ENCODE peak calls at places on chromosomes 11 and 22, in eight cellular contexts. Y is activated naive CD8-positive, alpha-beta T cell treated with anti-CD3 and anti-CD28 coated beads, Interleukin-2, amount 50 U/mL, for 24 hours; C is hepatic stellate cell; W is fibroblast of villous mesenchyme; H is activated CD4-positive, alpha-beta T cell treated with anti-CD3 and anti-CD28 coated beads, Interleukin-2, amount 50 U/mL, for 48 hours; B is left ventricle myocardium superior; V is EL; O is A172. I is an unnamed sample.

GRCh38 chr11:70710192-70710965 is 312.1 kb downstream of the CTTN start:
- DNase-seq in Y (no peak), C (no peak), W (no peak), H (no peak), B (no peak), V (no peak), O (no peak), I (no peak)

GRCh38 chr11:45270946-45271345 is 15.2 kb downstream of the SYT13 start:
- DNase-seq in Y (no peak), C (no peak), W (no peak), H (no peak), B (no peak), V (no peak), O (no peak), I (no peak)

GRCh38 chr22:47458348-47458747 is 695.9 kb downstream of the TBC1D22A start:
- DNase-seq in Y (no peak), C (no peak), W (no peak), H (no peak), B (no peak), V (no peak), O (no peak), I (no peak)

GRCh38 chr11:92397356-92397755 is 172.7 kb downstream of the FAT3 start:
- DNase-seq in Y (no peak), C (no peak), W (no peak), H (no peak), B (no peak), V (no peak), O (no peak), I (no peak)

GRCh38 chr11:3220521-3221407 is 2.2 kb upstream of the MRGPRG start:
- DNase-seq in Y (no peak), C (peak), W (no peak), H (no peak), B (no peak), V (no peak), O (no peak), I (no peak)

GRCh38 chr22:37288521-37288920 is 6.2 kb downstream of the CYTH4 start:
- DNase-seq in Y (no peak), C (no peak), W (no peak), H (no peak), B (no peak), V (no peak), O (no peak), I (no peak)

GRCh38 chr11:33461319-33461718 is 204.1 kb downstream of the HIPK3 start:
- DNase-seq in Y (no peak), C (no peak), W (no peak), H (no peak), B (no peak), V (no peak), O (no peak), I (no peak)

GRCh38 chr11:94638902-94639373 is 71.8 kb downstream of the PIWIL4 start:
- DNase-seq in Y (no peak), C (peak), W (peak), H (no peak), B (no peak), V (peak), O (no peak), I (no peak)

GRCh38 chr11:12764187-12764914 is 90.1 kb downstream of the TEAD1 start:
- DNase-seq in Y (no peak), C (no peak), W (no peak), H (no peak), B (no peak), V (no peak), O (no peak), I (no peak)

GRCh38 chr11:62017878-62018642 is 50.6 kb upstream of the FTH1 start:
- DNase-seq in Y (no peak), C (no peak), W (no peak), H (no peak), B (no peak), V (no peak), O (no peak), I (no peak)

GRCh38 chr11:14609902-14610301 is 33.7 kb upstream of the PDE3B start:
- DNase-seq in Y (no peak), C (no peak), W (no peak), H (no peak), B (no peak), V (no peak), O (no peak), I (no peak)

GRCh38 chr11:69010361-69010891 is 2.6 kb downstream of the MRGPRF start:
- DNase-seq in Y (no peak), C (peak), W (no peak), H (no peak), B (no peak), V (peak), O (peak), I (no peak)

GRCh38 chr11:85088286-85088685 is 538.9 kb downstream of the DLG2 start:
- DNase-seq in Y (no peak), C (peak), W (no peak), H (no peak), B (no peak), V (peak), O (no peak), I (no peak)

GRCh38 chr11:76700177-76701100 is 29.9 kb upstream of the LRRC32 start:
- DNase-seq in Y (no peak), C (peak), W (peak), H (no peak), B (no peak), V (peak), O (peak), I (peak)

GRCh38 chr22:45903355-45904149 is 73.4 kb downstream of the WNT7B start:
- DNase-seq in Y (no peak), C (peak), W (peak), H (no peak), B (no peak), V (peak), O (peak), I (peak)

GRCh38 chr11:27390959-27391326 is 27.9 kb upstream of the CCDC34 start:
- DNase-seq in Y (no peak), C (peak), W (peak), H (no peak), B (no peak), V (peak), O (peak), I (no peak)

GRCh38 chr11:90246468-90246867 is 23.6 kb upstream of the CHORDC1 start:
- DNase-seq in Y (no peak), C (no peak), W (no peak), H (no peak), B (no peak), V (no peak), O (no peak), I (no peak)

GRCh38 chr11:103875855-103876510 is 160.5 kb upstream of the DDI1 start:
- DNase-seq in Y (no peak), C (no peak), W (no peak), H (no peak), B (no peak), V (no peak), O (no peak), I (no peak)

GRCh38 chr11:29334781-29335140 is 682.1 kb downstream of the KCNA4 start:
- DNase-seq in Y (no peak), C (no peak), W (no peak), H (no peak), B (no peak), V (no peak), O (no peak), I (no peak)

GRCh38 chr22:44144046-44144569 is 36.6 kb upstream of the PARVG start:
- DNase-seq in Y (no peak), C (no peak), W (no peak), H (no peak), B (no peak), V (no peak), O (no peak), I (no peak)

GRCh38 chr22:23841736-23842404 is 3.1 kb upstream of the DERL3 start:
- DNase-seq in Y (no peak), C (no peak), W (no peak), H (no peak), B (no peak), V (no peak), O (no peak), I (no peak)

GRCh38 chr22:37483594-37484114 is 2.5 kb downstream of the MFNG start:
- DNase-seq in Y (no peak), C (no peak), W (no peak), H (no peak), B (no peak), V (no peak), O (no peak), I (no peak)

GRCh38 chr11:77109236-77110019 is 6.8 kb downstream of the OMP start:
- DNase-seq in Y (no peak), C (peak), W (peak), H (no peak), B (no peak), V (peak), O (peak), I (no peak)

GRCh38 chr11:118342503-118343161 is at the start of gene CD3D:
- DNase-seq in Y (peak), C (no peak), W (no peak), H (peak), B (no peak), V (no peak), O (no peak), I (no peak)

GRCh38 chr11:127943763-127944162 is 643.6 kb downstream of the ETS1 start:
- DNase-seq in Y (no peak), C (no peak), W (no peak), H (no peak), B (no peak), V (no peak), O (peak), I (no peak)

GRCh38 chr11:59658036-59658435 is 10.8 kb downstream of the PATL1 start:
- DNase-seq in Y (no peak), C (no peak), W (no peak), H (no peak), B (no peak), V (no peak), O (no peak), I (no peak)

GRCh38 chr11:16217631-16218030 is 138.7 kb downstream of the SOX6 start:
- DNase-seq in Y (no peak), C (no peak), W (no peak), H (no peak), B (no peak), V (no peak), O (no peak), I (no peak)

GRCh38 chr22:26215766-26216165 is 46.5 kb downstream of the SEZ6L start:
- DNase-seq in Y (no peak), C (no peak), W (no peak), H (no peak), B (no peak), V (no peak), O (no peak), I (no peak)

GRCh38 chr11:10354389-10354788 is 49.5 kb downstream of the ADM start:
- DNase-seq in Y (no peak), C (no peak), W (no peak), H (no peak), B (no peak), V (no peak), O (no peak), I (no peak)

GRCh38 chr11:6612816-6613136 is 760 bp upstream of the TAF10 start:
- DNase-seq in Y (peak), C (no peak), W (no peak), H (no peak), B (no peak), V (no peak), O (no peak), I (no peak)

GRCh38 chr11:78298216-78298860 is 109.6 kb downstream of the USP35 start:
- DNase-seq in Y (no peak), C (no peak), W (no peak), H (no peak), B (no peak), V (no peak), O (no peak), I (no peak)

GRCh38 chr11:38089728-38090127 is 1491.7 kb upstream of the RAG2 start:
- DNase-seq in Y (no peak), C (no peak), W (peak), H (no peak), B (no peak), V (peak), O (peak), I (peak)

GRCh38 chr11:23789938-23790371 is 706.9 kb upstream of the LUZP2 start:
- DNase-seq in Y (no peak), C (peak), W (peak), H (no peak), B (no peak), V (peak), O (peak), I (peak)

GRCh38 chr11:12263141-12263693 is 114.2 kb upstream of the PARVA start:
- DNase-seq in Y (no peak), C (no peak), W (no peak), H (no peak), B (no peak), V (no peak), O (no peak), I (no peak)

GRCh38 chr11:101083334-101083733 is 46.3 kb downstream of the PGR start:
- DNase-seq in Y (no peak), C (no peak), W (no peak), H (no peak), B (no peak), V (no peak), O (no peak), I (no peak)

GRCh38 chr11:118807800-118808778 is 17.1 kb upstream of the DDX6 start:
- DNase-seq in Y (no peak), C (no peak), W (no peak), H (no peak), B (no peak), V (no peak), O (no peak), I (no peak)

GRCh38 chr11:116513894-116514293 is 258.9 kb downstream of the BUD13 start:
- DNase-seq in Y (peak), C (no peak), W (peak), H (peak), B (peak), V (peak), O (peak), I (peak)

GRCh38 chr22:31800065-31800464 is 46.2 kb downstream of the DEPDC5 start:
- DNase-seq in Y (no peak), C (no peak), W (peak), H (no peak), B (no peak), V (peak), O (peak), I (no peak)